ENCODE peak calls at places on chromosomes 12 and 14, in five cellular contexts. X is A549; M is left colon; I is activated CD8-positive, alpha-beta memory T cell treated with anti-CD3 and anti-CD28 coated beads, Interleukin-2, amount 10 ng/mL, durations not matched to agents 7 days and 5 days; T is mucosa of descending colon. G is an unnamed sample.

GRCh38 chr14:65255583-65256443 is 153.5 kb upstream of the MAX start:
- ATAC-seq in X (peak; percentile 68), M (peak; percentile 90), I (no peak), T (peak; percentile 86), G (no peak)

GRCh38 chr14:78297843-78298242 is 127.7 kb downstream of the NRXN3 start:
- ATAC-seq in X (no peak), M (no peak), I (no peak), T (no peak), G (no peak)

GRCh38 chr12:17818931-17819330 is 271.1 kb downstream of the RERGL start:
- ATAC-seq in X (no peak), M (no peak), I (no peak), T (no peak), G (no peak)

GRCh38 chr12:6424008-6424347 is 20.8 kb upstream of the CD27 start:
- ATAC-seq in X (peak; percentile 57), M (no peak), I (no peak), T (peak; percentile 24), G (no peak)

GRCh38 chr14:70789361-70789760 is 20.0 kb downstream of the MAP3K9 start:
- ATAC-seq in X (no peak), M (no peak), I (no peak), T (no peak), G (no peak)

GRCh38 chr14:36361210-36361853 is 40.9 kb upstream of the MBIP start:
- ATAC-seq in X (no peak), M (no peak), I (no peak), T (no peak), G (no peak)

GRCh38 chr12:9648701-9649531 is 20.6 kb upstream of the CLEC2D start:
- ATAC-seq in X (peak; percentile 6), M (peak; percentile 14), I (no peak), T (no peak), G (no peak)

GRCh38 chr14:98006008-98006407 is 1208.8 kb downstream of the VRK1 start:
- ATAC-seq in X (no peak), M (no peak), I (no peak), T (no peak), G (peak; percentile 51)

GRCh38 chr12:10392394-10392930 is 2.6 kb upstream of the KLRK1 start:
- ATAC-seq in X (peak; percentile 42), M (no peak), I (peak; percentile 28), T (peak; percentile 25), G (no peak)

GRCh38 chr14:36522972-36523685 is 3.1 kb upstream of the NKX2-1 start:
- ATAC-seq in X (no peak), M (no peak), I (no peak), T (no peak), G (no peak)

GRCh38 chr12:126051611-126052107 is 986.4 kb downstream of the AACS start:
- ATAC-seq in X (no peak), M (peak; percentile 67), I (no peak), T (peak; percentile 24), G (no peak)

GRCh38 chr12:19561411-19561961 is 122.2 kb downstream of the AEBP2 start:
- ATAC-seq in X (no peak), M (no peak), I (peak; percentile 16), T (no peak), G (peak; percentile 65)

GRCh38 chr12:112350593-112351592 is 31.3 kb downstream of the HECTD4 start:
- ATAC-seq in X (no peak), M (peak; percentile 82), I (no peak), T (peak; percentile 78), G (no peak)

GRCh38 chr14:63857467-63858030 is 4.7 kb downstream of the SYNE2 start:
- ATAC-seq in X (no peak), M (no peak), I (peak; percentile 12), T (no peak), G (peak; percentile 55)

GRCh38 chr14:80426686-80427085 is 215.4 kb upstream of the DIO2 start:
- ATAC-seq in X (no peak), M (no peak), I (no peak), T (no peak), G (no peak)

GRCh38 chr12:19125325-19125724 is 4.2 kb upstream of the PLEKHA5 start:
- ATAC-seq in X (no peak), M (no peak), I (peak; percentile 43), T (no peak), G (peak; percentile 80)